ENCODE peak calls at places on chromosomes 1 and 21, in six cellular contexts. R is heart right ventricle; Y is fibroblast of lung; Q is effector memory CD4-positive, alpha-beta T cell; U is epithelial cell of prostate; F is neural progenitor cell. T is an unnamed sample.

GRCh38 chr1:14765773-14766172 is 167.3 kb downstream of the KAZN start:
- DNase-seq in R (no peak), Y (no peak), Q (no peak), U (peak), F (no peak), T (no peak)

GRCh38 chr1:207181838-207182237 is 77.8 kb downstream of the C4BPA start:
- DNase-seq in R (no peak), Y (no peak), Q (no peak), U (no peak), F (no peak), T (no peak)

GRCh38 chr1:36889846-36890245 is 144.5 kb downstream of the GRIK3 start:
- DNase-seq in R (no peak), Y (no peak), Q (no peak), U (no peak), F (no peak), T (no peak)

GRCh38 chr1:9289090-9289534 is 3.6 kb upstream of the SPSB1 start:
- DNase-seq in R (peak), Y (peak), Q (peak), U (no peak), F (peak), T (no peak)

GRCh38 chr1:227299688-227300087 is 18.6 kb downstream of the CDC42BPA start:
- DNase-seq in R (no peak), Y (peak), Q (no peak), U (peak), F (no peak), T (no peak)

GRCh38 chr21:30831194-30831765 is 1.7 kb upstream of the KRTAP7-1 start:
- DNase-seq in R (no peak), Y (no peak), Q (peak), U (no peak), F (peak), T (no peak)

GRCh38 chr1:212498243-212498642 is 65.5 kb downstream of the NENF start:
- DNase-seq in R (no peak), Y (peak), Q (no peak), U (peak), F (no peak), T (no peak)

GRCh38 chr1:186899977-186900376 is 71.2 kb downstream of the PLA2G4A start:
- DNase-seq in R (no peak), Y (no peak), Q (no peak), U (no peak), F (no peak), T (no peak)

GRCh38 chr1:43625063-43625780 is 24.7 kb upstream of the KDM4A start:
- DNase-seq in R (no peak), Y (no peak), Q (no peak), U (no peak), F (no peak), T (no peak)

GRCh38 chr1:2353215-2353906 is 38.0 kb downstream of the MORN1 start:
- DNase-seq in R (peak), Y (no peak), Q (no peak), U (no peak), F (no peak), T (no peak)

GRCh38 chr21:16070207-16070651 is 340.4 kb downstream of the USP25 start:
- DNase-seq in R (no peak), Y (peak), Q (no peak), U (no peak), F (no peak), T (peak)

GRCh38 chr1:182786223-182787001 is 3.2 kb upstream of the NPL start:
- DNase-seq in R (peak), Y (peak), Q (no peak), U (peak), F (peak), T (peak)

GRCh38 chr1:109197163-109198042 is 16.3 kb upstream of the SARS1 start:
- DNase-seq in R (peak), Y (peak), Q (no peak), U (peak), F (no peak), T (peak)

GRCh38 chr1:1945782-1946393 is 26.8 kb upstream of the TMEM52 start:
- DNase-seq in R (no peak), Y (no peak), Q (no peak), U (no peak), F (no peak), T (no peak)

GRCh38 chr1:24898909-24899439 is 31.1 kb downstream of the RUNX3 start:
- DNase-seq in R (no peak), Y (no peak), Q (no peak), U (no peak), F (no peak), T (no peak)

GRCh38 chr1:118154220-118154619 is 30.8 kb downstream of the SPAG17 start:
- DNase-seq in R (no peak), Y (no peak), Q (no peak), U (no peak), F (peak), T (no peak)

GRCh38 chr1:26044971-26045711 is 777 bp downstream of the SLC30A2 start:
- DNase-seq in R (no peak), Y (no peak), Q (no peak), U (no peak), F (peak), T (no peak)

GRCh38 chr1:200938955-200939354 is 44.3 kb downstream of the INAVA start:
- DNase-seq in R (no peak), Y (no peak), Q (no peak), U (no peak), F (no peak), T (no peak)

GRCh38 chr1:22418852-22419480 is 32.7 kb upstream of the ZBTB40 start:
- DNase-seq in R (no peak), Y (peak), Q (no peak), U (no peak), F (no peak), T (no peak)

GRCh38 chr1:229248821-229249817 is 21.8 kb upstream of the RAB4A start:
- DNase-seq in R (no peak), Y (no peak), Q (no peak), U (no peak), F (no peak), T (no peak)

GRCh38 chr1:29197590-29197924 is 15.9 kb upstream of the SRSF4 start:
- DNase-seq in R (no peak), Y (peak), Q (no peak), U (no peak), F (peak), T (no peak)

GRCh38 chr1:107626075-107626796 is 338.7 kb downstream of the VAV3 start:
- DNase-seq in R (no peak), Y (peak), Q (no peak), U (no peak), F (no peak), T (no peak)

GRCh38 chr1:215971793-215972441 is 404.8 kb downstream of the KCTD3 start:
- DNase-seq in R (no peak), Y (no peak), Q (no peak), U (no peak), F (peak), T (no peak)

GRCh38 chr1:8423134-8423701 is 105.3 kb downstream of the SLC45A1 start:
- DNase-seq in R (peak), Y (no peak), Q (peak), U (no peak), F (peak), T (no peak)

DNA sequence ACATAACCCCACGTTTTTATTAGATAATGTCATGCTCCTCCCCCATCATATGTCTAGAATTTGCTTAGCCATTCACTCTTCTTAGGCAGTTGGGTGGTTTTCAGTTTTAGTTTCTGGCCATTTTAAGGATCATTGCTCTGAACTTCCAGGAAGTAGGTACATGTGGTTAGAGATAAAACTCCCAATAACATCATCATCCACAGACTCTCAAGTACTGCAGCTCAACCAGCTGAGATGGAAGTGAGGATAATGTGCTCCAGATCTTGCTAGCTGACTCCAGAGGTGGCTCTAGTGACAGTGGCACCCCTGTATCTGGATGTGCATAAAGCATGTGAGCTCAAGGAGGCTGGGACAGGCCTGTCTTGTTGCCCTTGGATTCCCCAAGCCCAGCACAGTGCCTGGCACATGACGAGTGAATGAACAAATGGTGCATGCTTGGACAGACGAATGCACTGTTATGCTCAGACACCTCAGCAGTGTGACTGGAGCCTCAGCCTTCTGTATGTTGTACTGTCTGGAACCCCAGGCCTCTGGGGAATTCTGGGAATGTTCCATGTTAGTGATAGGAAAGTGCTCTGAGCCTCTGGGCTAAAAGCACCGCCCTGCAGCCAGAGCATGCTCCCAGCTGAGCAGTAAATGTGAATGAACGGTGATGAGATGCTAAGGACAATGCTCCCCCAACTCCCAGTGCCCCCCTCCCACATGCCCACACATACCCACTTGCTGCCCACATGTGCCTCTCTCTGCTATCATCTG is 16.4 kb upstream of the KCNN3 start:
- DNase-seq in R (no peak), Y (no peak), Q (no peak), U (no peak), F (no peak), T (no peak)
- H3K27ac ChIP-seq in R (no peak), Y (no peak), Q (no peak), U (no peak), F (no peak), T (no peak)

GRCh38 chr1:171251042-171251740 is 2.9 kb downstream of the FMO1 start:
- DNase-seq in R (no peak), Y (peak), Q (no peak), U (no peak), F (peak), T (no peak)

GRCh38 chr1:171250263-171250662 is 2.0 kb downstream of the FMO1 start:
- DNase-seq in R (no peak), Y (no peak), Q (no peak), U (no peak), F (no peak), T (no peak)

GRCh38 chr1:171254859-171255258 is 6.6 kb downstream of the FMO1 start:
- DNase-seq in R (no peak), Y (peak), Q (no peak), U (peak), F (no peak), T (no peak)

GRCh38 chr1:171252482-171252881 is 4.2 kb downstream of the FMO1 start:
- DNase-seq in R (no peak), Y (no peak), Q (no peak), U (no peak), F (peak), T (no peak)

DNA sequence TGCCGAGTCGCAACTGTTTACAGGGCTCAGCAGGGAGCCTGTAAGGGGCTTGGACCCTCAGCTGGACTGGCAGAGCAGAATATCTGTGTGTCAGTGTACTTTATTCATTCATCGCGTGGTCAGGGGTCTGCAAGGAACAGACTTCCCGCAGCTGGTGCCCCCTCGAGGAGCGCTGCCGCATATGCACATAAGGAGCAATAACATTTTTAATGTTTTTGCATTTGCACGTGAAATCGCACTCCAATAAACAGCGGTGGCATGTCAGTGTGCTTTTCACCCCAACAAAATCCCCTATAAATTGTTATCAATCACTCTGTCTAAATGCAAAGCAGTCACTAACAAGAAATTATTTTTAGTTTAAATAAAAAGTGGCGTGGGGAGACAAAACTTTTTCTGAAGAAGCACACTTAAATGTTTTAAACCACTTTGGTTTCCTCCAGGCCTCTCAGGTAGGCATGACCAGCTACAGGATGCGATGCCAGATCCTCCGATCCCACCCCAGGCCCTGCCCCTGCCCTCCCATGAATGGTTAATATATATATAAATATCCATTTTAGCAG is 3.5 kb downstream of the FMO1 start:
- DNase-seq in R (peak), Y (peak), Q (no peak), U (no peak), F (peak), T (no peak)
- H3K27ac ChIP-seq in R (no peak), Y (peak), Q (no peak), U (no peak), F (no peak), T (no peak)

GRCh38 chr1:185317886-185318310 is 855 bp upstream of the IVNS1ABP start:
- DNase-seq in R (peak), Y (peak), Q (peak), U (peak), F (no peak), T (no peak)

GRCh38 chr1:185317034-185317885 is at the start of gene IVNS1ABP:
- DNase-seq in R (peak), Y (peak), Q (peak), U (peak), F (peak), T (peak)

GRCh38 chr1:185314416-185314815 is 2.6 kb downstream of the IVNS1ABP start:
- DNase-seq in R (no peak), Y (no peak), Q (no peak), U (no peak), F (peak), T (no peak)

GRCh38 chr1:185316163-185317033 is 645 bp downstream of the IVNS1ABP start:
- DNase-seq in R (peak), Y (peak), Q (peak), U (peak), F (peak), T (peak)

GRCh38 chr1:185315364-185316108 is 1.5 kb downstream of the IVNS1ABP start:
- DNase-seq in R (no peak), Y (peak), Q (no peak), U (no peak), F (peak), T (no peak)
- H3K27ac ChIP-seq in R (peak), Y (peak), Q (peak), U (peak), F (no peak), T (peak)

DNA sequence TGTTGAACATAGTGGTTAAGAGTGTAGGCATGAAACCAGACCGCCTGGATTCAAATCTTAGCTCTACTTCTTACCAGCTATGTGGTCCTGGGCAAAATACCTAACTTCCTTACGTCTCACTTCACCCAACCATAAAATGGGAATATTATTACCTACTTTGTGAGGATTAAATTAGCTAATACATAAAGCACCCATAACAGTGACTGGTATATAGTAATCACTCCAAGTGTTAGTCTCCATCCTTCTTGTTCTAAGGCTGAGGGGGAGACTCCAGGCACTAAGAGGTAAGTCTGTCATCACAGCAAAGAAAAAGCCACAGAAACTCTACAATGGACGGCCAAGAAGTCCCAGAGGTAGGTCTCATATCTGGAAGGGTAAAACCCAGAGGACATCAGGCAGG is 2.8 kb downstream of the SMG5 start:
- DNase-seq in R (no peak), Y (no peak), Q (no peak), U (no peak), F (no peak), T (no peak)
- H3K27ac ChIP-seq in R (no peak), Y (no peak), Q (no peak), U (no peak), F (no peak), T (no peak)

GRCh38 chr1:234989479-234990327 is 138.9 kb downstream of the TOMM20 start:
- DNase-seq in R (no peak), Y (no peak), Q (no peak), U (no peak), F (no peak), T (no peak)
- H3K27ac ChIP-seq in R (no peak), Y (peak), Q (no peak), U (no peak), F (no peak), T (no peak)

GRCh38 chr1:61448934-61449368 is 276.0 kb downstream of the TM2D1 start:
- DNase-seq in R (peak), Y (peak), Q (no peak), U (peak), F (no peak), T (no peak)
- H3K27ac ChIP-seq in R (peak), Y (no peak), Q (no peak), U (peak), F (no peak), T (peak)

GRCh38 chr1:153612755-153613331 is at the start of gene S100A16:
- DNase-seq in R (peak), Y (peak), Q (no peak), U (peak), F (no peak), T (no peak)
- H3K27ac ChIP-seq in R (peak), Y (peak), Q (no peak), U (peak), F (no peak), T (peak)

GRCh38 chr1:73306899-73307555 is 890.9 kb downstream of the LRRIQ3 start:
- DNase-seq in R (no peak), Y (no peak), Q (no peak), U (no peak), F (no peak), T (no peak)
- H3K27ac ChIP-seq in R (no peak), Y (no peak), Q (no peak), U (no peak), F (no peak), T (no peak)

DNA sequence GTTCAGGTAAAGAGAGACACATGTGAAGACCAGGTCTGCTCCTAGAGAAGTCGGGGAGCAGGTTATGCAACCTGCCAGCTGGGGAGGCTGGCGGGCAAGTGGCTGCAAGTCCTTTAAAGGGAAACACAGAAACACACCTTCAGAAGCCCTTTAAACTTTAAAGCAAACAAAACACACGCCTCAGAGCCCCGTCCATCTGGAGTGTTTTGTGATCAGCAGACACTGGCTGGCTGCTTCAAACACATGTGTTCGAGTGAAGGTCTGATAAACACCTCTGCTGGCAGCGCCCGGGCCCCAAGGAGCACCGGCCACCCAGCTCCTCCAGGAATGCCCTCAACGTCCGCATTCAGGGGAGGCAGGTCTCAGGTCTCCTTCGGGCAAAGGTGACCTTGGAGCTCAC is 15.2 kb downstream of the RIPK4 start:
- DNase-seq in R (no peak), Y (no peak), Q (no peak), U (peak), F (no peak), T (no peak)
- H3K27ac ChIP-seq in R (no peak), Y (peak), Q (no peak), U (peak), F (no peak), T (no peak)

DNA sequence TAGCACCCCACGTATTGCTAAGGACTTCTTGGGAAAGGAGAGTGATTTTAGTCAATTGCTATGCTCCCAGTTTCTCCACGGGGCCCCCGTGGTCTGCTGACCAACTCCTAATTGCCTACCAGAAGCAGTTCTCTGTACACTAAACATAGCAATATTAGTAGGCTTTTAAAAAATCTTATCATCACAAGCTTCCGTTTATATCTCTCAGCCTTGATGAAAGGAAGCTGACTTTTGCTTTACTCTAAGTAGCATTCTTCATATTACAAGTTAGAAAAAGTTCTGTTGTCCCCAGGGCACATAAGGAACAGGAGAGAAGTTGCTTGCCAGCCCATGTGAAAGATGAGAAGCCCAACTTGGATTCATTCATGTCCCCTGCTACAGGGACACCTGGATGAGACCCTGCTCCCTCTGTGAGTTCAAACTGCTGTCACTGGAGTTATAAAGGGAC is 29.3 kb downstream of the TGFB2 start:
- DNase-seq in R (no peak), Y (peak), Q (no peak), U (no peak), F (no peak), T (no peak)
- H3K27ac ChIP-seq in R (peak), Y (no peak), Q (no peak), U (peak), F (no peak), T (no peak)